ENCODE peak calls at places on chromosomes 13 and 19, in six cellular contexts. G is effector CD4-positive, alpha-beta T cell; D is GDM1; J is NCI-H2081; V is BE2C; L is endothelial cell. X is an unnamed sample.

GRCh38 chr19:51948979-51949378 is 21.7 kb downstream of the ZNF613 start:
- DNase-seq in G (no peak), D (no peak), J (no peak), V (peak; percentile 61), L (no peak), X (no peak)

GRCh38 chr13:93824286-93824685 is 597.7 kb downstream of the GPC6 start:
- DNase-seq in G (no peak), D (no peak), J (no peak), V (no peak), L (no peak), X (no peak)

GRCh38 chr19:47723573-47723923 is 10.3 kb downstream of the EHD2 start:
- DNase-seq in G (no peak), D (peak; percentile 46), J (no peak), V (peak; percentile 49), L (no peak), X (peak; percentile 87)

GRCh38 chr13:75038315-75038881 is 443.6 kb downstream of the TBC1D4 start:
- DNase-seq in G (no peak), D (no peak), J (peak; percentile 47), V (no peak), L (no peak), X (no peak)

GRCh38 chr19:33647146-33647545 is 25.4 kb downstream of the CHST8 start:
- DNase-seq in G (no peak), D (no peak), J (no peak), V (no peak), L (no peak), X (no peak)

GRCh38 chr19:3669134-3669436 is 31.2 kb downstream of the PIP5K1C start:
- DNase-seq in G (no peak), D (no peak), J (no peak), V (no peak), L (no peak), X (no peak)

GRCh38 chr13:75876371-75877050 is 240.4 kb downstream of the LMO7 start:
- DNase-seq in G (peak; percentile 28), D (peak; percentile 75), J (peak; percentile 28), V (peak; percentile 50), L (peak; percentile 56), X (peak; percentile 66)

GRCh38 chr13:46962286-46962941 is 65.6 kb upstream of the HTR2A start:
- DNase-seq in G (no peak), D (no peak), J (no peak), V (no peak), L (no peak), X (no peak)

GRCh38 chr13:26604784-26605183 is 47.3 kb downstream of the WASF3 start:
- DNase-seq in G (no peak), D (no peak), J (no peak), V (no peak), L (no peak), X (no peak)

GRCh38 chr19:947090-947706 is 21.4 kb downstream of the ARID3A start:
- DNase-seq in G (no peak), D (no peak), J (no peak), V (no peak), L (no peak), X (no peak)

GRCh38 chr19:47713046-47714021 is at the start of gene EHD2:
- DNase-seq in G (peak; percentile 17), D (peak; percentile 56), J (no peak), V (peak; percentile 70), L (peak; percentile 68), X (peak; percentile 75)

GRCh38 chr19:42295831-42296525 is 6.0 kb upstream of the PRR19 start:
- DNase-seq in G (peak; percentile 85), D (peak; percentile 63), J (peak; percentile 69), V (peak; percentile 89), L (peak; percentile 93), X (peak; percentile 79)

GRCh38 chr19:18223860-18224524 is 2.2 kb downstream of the PDE4C start:
- DNase-seq in G (no peak), D (peak; percentile 13), J (peak; percentile 17), V (peak; percentile 77), L (peak; percentile 72), X (peak; percentile 65)

GRCh38 chr19:37979547-37980082 is 72.6 kb downstream of the SIPA1L3 start:
- DNase-seq in G (no peak), D (no peak), J (peak; percentile 32), V (no peak), L (no peak), X (no peak)

GRCh38 chr19:41175825-41176734 is 16.9 kb upstream of the CYP2S1 start:
- DNase-seq in G (no peak), D (peak; percentile 85), J (no peak), V (no peak), L (peak; percentile 31), X (peak; percentile 87)

GRCh38 chr13:113216165-113217056 is 7.0 kb downstream of the CUL4A start:
- DNase-seq in G (no peak), D (no peak), J (peak; percentile 12), V (no peak), L (no peak), X (no peak)

GRCh38 chr13:102799544-102800144 is 725 bp downstream of the BIVM start:
- DNase-seq in G (no peak), D (no peak), J (no peak), V (peak; percentile 48), L (peak; percentile 48), X (no peak)

GRCh38 chr19:776549-776948 is 20.7 kb upstream of the PTBP1 start:
- DNase-seq in G (no peak), D (no peak), J (no peak), V (no peak), L (no peak), X (no peak)

GRCh38 chr13:74062933-74063332 is 71.3 kb downstream of the KLF12 start:
- DNase-seq in G (no peak), D (no peak), J (no peak), V (no peak), L (no peak), X (no peak)

GRCh38 chr13:30165791-30166190 is 141.6 kb downstream of the KATNAL1 start:
- DNase-seq in G (no peak), D (no peak), J (no peak), V (no peak), L (no peak), X (no peak)